ENCODE peak calls at places on chromosomes 5 and 9, in four cellular contexts. U is endothelial cell of umbilical vein, Y is IMR-90, I is K562. L is an unnamed sample.

GRCh38 chr9:76374702-76375543 is 19.3 kb downstream of the RFK start:
- DNase-seq in U (peak; percentile 96), Y (peak; percentile 96), I (peak; percentile 36), L (no peak)

GRCh38 chr5:42268630-42269029 is 154.6 kb upstream of the GHR start:
- DNase-seq in U (no peak), Y (peak; percentile 3), I (no peak), L (no peak)

GRCh38 chr5:151483176-151483575 is 35.8 kb downstream of the SLC36A1 start:
- DNase-seq in U (no peak), Y (peak; percentile 46), I (no peak), L (no peak)

GRCh38 chr5:28523887-28524637 is 1485.7 kb upstream of the CDH9 start:
- DNase-seq in U (peak; percentile 45), Y (peak; percentile 53), I (no peak), L (no peak)

GRCh38 chr5:54251981-54252380 is 58.4 kb downstream of the ARL15 start:
- DNase-seq in U (no peak), Y (peak; percentile 54), I (no peak), L (no peak)

GRCh38 chr9:105178106-105178505 is 66.3 kb upstream of the SLC44A1 start:
- DNase-seq in U (no peak), Y (no peak), I (no peak), L (no peak)

GRCh38 chr5:93578813-93579560 is 2.0 kb downstream of the NR2F1-AS1 start:
- DNase-seq in U (peak; percentile 56), Y (peak; percentile 72), I (no peak), L (no peak)

GRCh38 chr5:30099634-30100033 is 1093.9 kb upstream of the CDH6 start:
- DNase-seq in U (no peak), Y (no peak), I (no peak), L (no peak)

GRCh38 chr5:76742586-76742985 is 26.7 kb downstream of the F2R start:
- DNase-seq in U (no peak), Y (peak; percentile 78), I (no peak), L (no peak)

GRCh38 chr5:16540421-16540820 is 74.8 kb upstream of the ZNF622 start:
- DNase-seq in U (no peak), Y (peak; percentile 79), I (no peak), L (peak; percentile 69)

GRCh38 chr9:110101531-110102161 is 106.3 kb downstream of the C9orf152 start:
- DNase-seq in U (no peak), Y (peak; percentile 83), I (no peak), L (no peak)

GRCh38 chr5:124866355-124867063 is 120.1 kb upstream of the ZNF608 start:
- DNase-seq in U (no peak), Y (no peak), I (no peak), L (no peak)

GRCh38 chr9:95157491-95158151 is 159.9 kb downstream of the FANCC start:
- DNase-seq in U (peak; percentile 10), Y (peak; percentile 94), I (peak; percentile 44), L (no peak)

GRCh38 chr9:17528859-17529258 is 50.0 kb upstream of the SH3GL2 start:
- DNase-seq in U (no peak), Y (peak; percentile 10), I (no peak), L (no peak)

GRCh38 chr5:100668511-100668910 is 133.3 kb downstream of the FAM174A start:
- DNase-seq in U (peak; percentile 42), Y (peak; percentile 48), I (no peak), L (no peak)

DNA sequence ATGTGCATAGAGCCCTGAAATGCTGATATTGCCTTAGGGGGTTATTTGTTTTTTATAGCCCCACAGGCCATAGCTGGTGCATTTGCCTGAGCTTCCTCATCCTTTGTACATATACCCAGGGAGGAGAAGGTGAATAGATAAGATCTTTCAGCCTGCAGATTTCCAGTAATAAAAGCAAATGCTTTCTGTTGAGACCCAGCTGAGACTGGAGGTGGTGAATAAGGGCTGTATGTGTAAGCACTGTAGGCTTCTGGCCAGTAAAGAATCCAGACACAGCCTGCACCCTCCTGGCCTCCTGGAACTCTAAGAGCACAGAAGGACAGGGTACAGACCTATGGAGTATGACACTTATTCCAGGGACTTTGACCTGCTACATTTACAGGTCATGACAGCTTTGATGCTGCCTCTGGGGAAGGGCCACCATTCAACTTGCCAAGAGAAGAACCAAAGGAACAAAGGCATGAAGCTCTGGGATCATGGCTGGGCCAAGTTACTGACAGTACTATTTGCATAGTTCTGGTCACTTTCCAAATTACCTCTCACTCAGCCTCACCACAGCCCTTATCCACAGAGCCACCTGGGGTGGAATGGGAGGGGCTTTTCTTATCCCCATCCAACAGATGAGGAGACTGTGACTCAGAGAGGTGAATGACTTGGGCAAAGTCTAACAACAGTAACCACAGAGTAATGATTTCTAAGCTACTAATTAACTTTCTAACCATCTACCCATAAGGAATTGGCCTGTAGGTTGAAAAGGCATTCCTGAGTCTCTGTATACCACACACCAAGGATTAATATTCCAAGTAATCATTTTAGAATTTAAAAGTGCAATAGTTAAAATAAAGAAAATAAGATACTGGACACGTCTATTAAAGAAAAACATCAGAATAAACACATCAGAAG is 604.5 kb upstream of the KLF4 start:
- DNase-seq in U (no peak), Y (no peak), I (peak; percentile 97), L (peak; percentile 66)
- H3K9me1 ChIP-seq in U (no peaks in the 10 kb centered on the region), Y (peaks cover 4% of the 10 kb centered on the region), I (no peaks in the 10 kb centered on the region), L (no peaks in the 10 kb centered on the region)

GRCh38 chr9:123933401-123933800 is 3.5 kb upstream of the DENND1A start:
- DNase-seq in U (peak; percentile 37), Y (peak; percentile 79), I (no peak), L (peak; percentile 19)

GRCh38 chr9:123929177-123929869 is 603 bp downstream of the DENND1A start:
- DNase-seq in U (no peak), Y (no peak), I (peak; percentile 49), L (no peak)

GRCh38 chr9:123938401-123938800 is 8.5 kb upstream of the DENND1A start:
- DNase-seq in U (no peak), Y (no peak), I (no peak), L (no peak)

GRCh38 chr9:123929870-123930831 is at the start of gene DENND1A:
- DNase-seq in U (peak; percentile 92), Y (peak; percentile 84), I (peak; percentile 95), L (peak; percentile 4)

GRCh38 chr9:123933801-123934200 is 3.9 kb upstream of the DENND1A start:
- DNase-seq in U (no peak), Y (no peak), I (no peak), L (no peak)
- TF ChIP-seq CTCF in U (no peak), Y (no peak), I (no peak), L (no peak)

GRCh38 chr9:70400107-70400892 is 14.2 kb downstream of the KLF9 start:
- DNase-seq in U (no peak), Y (no peak), I (no peak), L (no peak)

GRCh38 chr9:70395652-70396051 is 18.8 kb downstream of the KLF9 start:
- DNase-seq in U (no peak), Y (no peak), I (no peak), L (no peak)

GRCh38 chr9:70402213-70402612 is 12.2 kb downstream of the KLF9 start:
- DNase-seq in U (peak; percentile 28), Y (no peak), I (no peak), L (no peak)

GRCh38 chr9:70399141-70399540 is 15.3 kb downstream of the KLF9 start:
- DNase-seq in U (no peak), Y (no peak), I (no peak), L (no peak)

DNA sequence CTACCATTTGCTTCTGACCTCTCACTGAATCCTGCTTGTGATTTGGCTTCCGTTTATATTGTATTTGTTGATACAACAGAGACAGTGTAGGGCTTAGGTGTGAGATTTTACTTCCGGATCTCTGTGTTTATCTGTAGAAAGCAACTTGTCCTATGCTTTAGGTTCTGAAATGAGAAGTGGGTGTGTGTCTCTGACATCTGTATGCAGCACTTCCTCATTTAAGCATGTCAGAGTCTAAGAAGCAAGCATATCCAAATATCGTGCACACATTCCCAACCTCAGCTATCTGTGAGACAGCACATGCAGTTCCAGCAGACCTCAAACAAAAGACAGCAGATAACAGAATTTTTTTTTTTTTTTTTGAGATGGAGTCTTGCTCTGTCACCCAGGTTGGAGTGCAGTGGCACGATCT is 16.3 kb downstream of the KLF9 start:
- DNase-seq in U (no peak), Y (no peak), I (peak; percentile 86), L (no peak)
- H3K27ac ChIP-seq in U (no peak overlapping the region), Y (no peak overlapping the region), I (peak overlapping the region; percentile 26), L (no peak overlapping the region)

GRCh38 chr5:51475628-51476027 is 92.4 kb downstream of the ISL1 start:
- DNase-seq in U (no peak), Y (no peak), I (no peak), L (no peak)
- H3K9me1 ChIP-seq in U (no peaks in the 10 kb centered on the region), Y (no peaks in the 10 kb centered on the region), I (no peaks in the 10 kb centered on the region), L (no peaks in the 10 kb centered on the region)

GRCh38 chr5:31232273-31232888 is 38.9 kb downstream of the CDH6 start:
- DNase-seq in U (peak; percentile 17), Y (peak; percentile 74), I (peak; percentile 64), L (no peak)

GRCh38 chr5:31238497-31238896 is 45.0 kb downstream of the CDH6 start:
- DNase-seq in U (no peak), Y (no peak), I (no peak), L (no peak)

GRCh38 chr5:31236339-31236738 is 42.9 kb downstream of the CDH6 start:
- DNase-seq in U (no peak), Y (no peak), I (no peak), L (no peak)

GRCh38 chr5:31235381-31235780 is 41.9 kb downstream of the CDH6 start:
- DNase-seq in U (no peak), Y (peak; percentile 49), I (no peak), L (no peak)

DNA sequence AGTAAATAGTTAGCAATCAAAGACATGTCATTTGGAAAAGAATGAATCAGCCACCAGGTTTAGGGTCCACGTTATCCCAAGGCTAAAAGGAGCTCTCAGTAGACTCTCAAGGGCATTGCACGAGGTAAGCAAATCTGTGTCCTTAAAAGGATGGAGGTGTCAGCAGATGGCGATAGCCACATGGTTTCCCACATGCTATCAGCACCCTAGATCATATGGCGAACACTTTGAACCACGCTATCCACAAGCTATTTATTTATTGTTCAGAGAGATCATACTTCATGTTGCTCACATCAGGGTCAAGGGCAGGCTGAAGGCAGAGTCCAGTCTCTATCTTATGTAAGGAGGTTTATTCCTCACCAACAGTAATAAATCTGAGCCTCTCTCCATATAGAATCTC is 43.7 kb downstream of the CDH6 start:
- DNase-seq in U (peak; percentile 19), Y (peak; percentile 32), I (no peak), L (no peak)
- TF ChIP-seq CTCF in U (no peak), Y (no peak), I (peak; percentile 9), L (peak; percentile 20)

GRCh38 chr9:88418025-88418424 is 29.8 kb downstream of the SPIN1 start:
- DNase-seq in U (no peak), Y (no peak), I (no peak), L (no peak)
- H3K27ac ChIP-seq in U (no peak overlapping the region), Y (no peak overlapping the region), I (no peak overlapping the region), L (no peak overlapping the region)

DNA sequence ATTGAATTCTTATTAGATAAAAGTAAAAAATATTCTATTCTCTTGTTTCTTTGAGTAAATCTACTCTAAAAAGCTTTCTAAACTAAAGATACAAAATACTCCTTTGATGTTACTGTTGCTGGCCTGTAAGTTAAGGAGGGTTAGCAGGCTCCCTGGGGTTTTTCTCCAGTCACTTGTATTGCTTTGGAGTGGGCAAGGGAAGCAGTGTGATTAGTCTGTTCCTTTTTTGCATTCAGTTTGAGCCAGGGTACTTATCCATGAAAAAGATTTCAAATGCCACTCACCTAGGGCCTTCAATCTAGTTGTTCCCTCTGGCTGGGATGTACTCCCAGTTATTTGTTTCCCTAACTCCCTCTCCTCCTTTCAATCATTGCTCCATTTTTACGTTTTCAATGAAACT is 256.2 kb upstream of the SMC2 start:
- DNase-seq in U (no peak), Y (no peak), I (no peak), L (no peak)
- H3K9me1 ChIP-seq in U (no peaks in the 10 kb centered on the region), Y (no peaks in the 10 kb centered on the region), I (no peaks in the 10 kb centered on the region), L (no peaks in the 10 kb centered on the region)